ENCODE peak calls at places on chromosomes 12 and 14, in four cellular contexts. D is GM12878, V is K562, T is HL-60. I is an unnamed sample.

GRCh38 chr14:68713782-68714181 is 79.1 kb downstream of the ZFP36L1 start:
- DNase-seq in D (no peak), V (no peak), T (no peak), I (no peak)

GRCh38 chr12:11941601-11942360 is 129.0 kb upstream of the BCL2L14 start:
- DNase-seq in D (no peak), V (no peak), T (no peak), I (no peak)

GRCh38 chr12:87720967-87721366 is 308.2 kb downstream of the C12orf50 start:
- DNase-seq in D (no peak), V (no peak), T (no peak), I (no peak)

GRCh38 chr12:91774471-91774921 is 371.1 kb downstream of the BTG1 start:
- DNase-seq in D (no peak), V (no peak), T (no peak), I (no peak)

GRCh38 chr14:29168149-29168548 is 401.6 kb downstream of the FOXG1 start:
- DNase-seq in D (no peak), V (peak; percentile 10), T (no peak), I (no peak)

GRCh38 chr14:69354383-69355154 is 43.5 kb downstream of the ERH start:
- DNase-seq in D (peak; percentile 87), V (no peak), T (no peak), I (peak; percentile 89)

GRCh38 chr12:389138-390096 is at the start of gene KDM5A:
- DNase-seq in D (peak; percentile 73), V (peak; percentile 80), T (peak; percentile 95), I (peak; percentile 70)

GRCh38 chr12:116497051-116497529 is 62.1 kb upstream of the MAP1LC3B2 start:
- DNase-seq in D (no peak), V (no peak), T (no peak), I (no peak)

GRCh38 chr12:130026608-130027176 is 122.9 kb upstream of the TMEM132D start:
- DNase-seq in D (no peak), V (peak; percentile 41), T (peak; percentile 18), I (peak; percentile 43)

GRCh38 chr12:93146278-93146939 is 217.3 kb upstream of the EEA1 start:
- DNase-seq in D (no peak), V (no peak), T (no peak), I (no peak)

GRCh38 chr12:120110550-120111501 is 5.7 kb downstream of the RAB35 start:
- DNase-seq in D (no peak), V (no peak), T (peak; percentile 93), I (no peak)

GRCh38 chr12:71626768-71627167 is 36.9 kb downstream of the ZFC3H1 start:
- DNase-seq in D (no peak), V (no peak), T (no peak), I (no peak)

GRCh38 chr14:32087173-32087861 is 10.2 kb downstream of the ARHGAP5 start:
- DNase-seq in D (no peak), V (no peak), T (no peak), I (no peak)

GRCh38 chr12:53147653-53148052 is 32.9 kb upstream of the ZNF740 start:
- DNase-seq in D (no peak), V (no peak), T (no peak), I (no peak)

GRCh38 chr14:87745507-87746118 is 247.4 kb downstream of the GALC start:
- DNase-seq in D (no peak), V (peak; percentile 20), T (peak; percentile 45), I (peak; percentile 11)

GRCh38 chr12:56530390-56531055 is 8.9 kb downstream of the RBMS2 start:
- DNase-seq in D (no peak), V (no peak), T (no peak), I (no peak)

GRCh38 chr14:75886661-75887348 is 95.0 kb downstream of the TGFB3 start:
- DNase-seq in D (no peak), V (no peak), T (no peak), I (no peak)

GRCh38 chr14:88227693-88228092 is 95.4 kb downstream of the KCNK10 start:
- DNase-seq in D (no peak), V (no peak), T (no peak), I (no peak)

DNA sequence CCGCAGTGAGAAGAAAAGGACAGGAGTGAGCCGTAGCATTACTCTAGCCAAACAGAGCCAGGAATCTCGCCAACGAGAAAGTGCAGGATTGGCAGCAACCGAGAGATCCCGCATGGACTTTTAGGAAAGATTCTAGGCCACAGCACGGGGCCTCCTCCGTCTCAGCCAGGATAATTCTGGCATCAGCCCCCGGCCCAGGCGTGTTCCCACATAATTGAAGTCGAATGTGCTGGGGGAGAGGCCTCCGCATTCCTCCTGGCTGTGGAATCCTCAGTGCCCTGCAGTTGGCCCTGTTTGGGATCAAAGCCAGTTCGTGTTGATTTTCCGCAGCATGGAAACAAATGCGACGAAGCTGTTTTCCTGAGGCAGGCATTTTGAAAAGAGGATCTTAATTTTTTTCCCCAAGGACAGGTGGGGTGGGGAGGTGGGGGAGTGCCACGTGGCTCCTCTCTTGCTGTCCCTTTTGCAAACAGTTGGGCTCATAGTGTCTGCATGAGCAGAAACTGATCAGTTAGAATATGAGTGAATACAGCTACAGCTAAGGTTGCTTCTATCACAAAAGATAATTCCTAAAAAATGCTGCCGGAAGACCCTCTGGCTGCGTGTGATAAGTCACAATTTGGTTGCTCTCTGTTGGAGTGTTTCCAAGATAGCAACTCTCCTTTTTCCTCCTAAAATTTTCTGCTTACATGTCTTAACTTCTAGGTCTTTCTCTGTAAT is 37.3 kb upstream of the ATXN2 start:
- DNase-seq in D (no peak), V (peak; percentile 68), T (no peak), I (no peak)
- TF ChIP-seq POLR2AphosphoS5 in D (no peak), V (peak; percentile 78), T (no peak), I (no peak)

GRCh38 chr14:59905193-59905592 is 14.8 kb upstream of the LRRC9 start:
- DNase-seq in D (no peak), V (no peak), T (no peak), I (no peak)
- TF ChIP-seq SPI1 in D (no peak), V (no peak), T (no peak), I (no peak)

GRCh38 chr12:41992029-41992428 is 152.6 kb downstream of the GXYLT1 start:
- DNase-seq in D (no peak), V (no peak), T (no peak), I (no peak)
- TF ChIP-seq POLR2AphosphoS5 in D (no peak), V (no peak), T (no peak), I (no peak)

GRCh38 chr14:100275214-100275613 is 31.0 kb downstream of the SLC25A29 start:
- DNase-seq in D (no peak), V (no peak), T (no peak), I (no peak)
- TF ChIP-seq SPI1 in D (no peak), V (no peak), T (no peak), I (no peak)